ENCODE peak calls at places on chromosomes 16 and 17, in six cellular contexts. G is IMR-90, C is H9, R is trophoblast cell, J is mesenchymal stem cell, S is H1. N is an unnamed sample.
A peak's percentile ranks its signal among the peaks of the same experiment; 100 is the strongest.

GRCh38 chr17:30344283-30345088 is 10.6 kb upstream of the TMIGD1 start:
- DNase-seq in G (peak; percentile 59), C (no peak), R (no peak), J (peak; percentile 29), S (no peak), N (no peak)

GRCh38 chr16:57600952-57601580 is 27.4 kb upstream of the ADGRG1 start:
- DNase-seq in G (no peak), C (no peak), R (no peak), J (no peak), S (no peak), N (no peak)

GRCh38 chr17:70597774-70598173 is 428.4 kb downstream of the KCNJ2 start:
- DNase-seq in G (no peak), C (no peak), R (no peak), J (no peak), S (no peak), N (no peak)

GRCh38 chr17:66949501-66949900 is 15.0 kb upstream of the CACNG4 start:
- DNase-seq in G (peak; percentile 8), C (no peak), R (no peak), J (peak; percentile 15), S (no peak), N (no peak)

GRCh38 chr17:37570527-37571093 is 38.6 kb downstream of the SYNRG start:
- DNase-seq in G (peak; percentile 69), C (peak; percentile 87), R (peak; percentile 76), J (peak; percentile 59), S (peak; percentile 60), N (peak; percentile 17)

GRCh38 chr17:17032131-17032692 is 10.0 kb upstream of the MPRIP start:
- DNase-seq in G (peak; percentile 89), C (no peak), R (no peak), J (peak; percentile 94), S (no peak), N (no peak)

GRCh38 chr17:40607641-40608040 is 40.0 kb downstream of the SMARCE1 start:
- DNase-seq in G (no peak), C (no peak), R (no peak), J (no peak), S (no peak), N (no peak)

GRCh38 chr17:78140169-78141051 is 5.8 kb upstream of the C17orf99 start:
- DNase-seq in G (peak; percentile 21), C (peak; percentile 100), R (peak; percentile 88), J (peak; percentile 62), S (peak; percentile 98), N (peak; percentile 92)

GRCh38 chr17:51346218-51346982 is 86.1 kb downstream of the UTP18 start:
- DNase-seq in G (no peak), C (no peak), R (no peak), J (no peak), S (no peak), N (no peak)

GRCh38 chr16:27951752-27952151 is 111.8 kb downstream of the GSG1L start:
- DNase-seq in G (peak; percentile 43), C (no peak), R (peak; percentile 43), J (no peak), S (no peak), N (no peak)

GRCh38 chr16:2985893-2986355 is 5.7 kb upstream of the PKMYT1 start:
- DNase-seq in G (no peak), C (no peak), R (no peak), J (no peak), S (no peak), N (no peak)

GRCh38 chr17:46868689-46869187 is 17.4 kb downstream of the WNT9B start:
- DNase-seq in G (peak; percentile 11), C (no peak), R (no peak), J (no peak), S (no peak), N (no peak)

GRCh38 chr17:18156171-18156975 is 27.3 kb upstream of the ALKBH5 start:
- DNase-seq in G (no peak), C (no peak), R (no peak), J (no peak), S (no peak), N (no peak)

GRCh38 chr17:7652659-7653343 is 2.1 kb downstream of the ATP1B2 start:
- DNase-seq in G (no peak), C (no peak), R (no peak), J (no peak), S (no peak), N (no peak)

GRCh38 chr17:21029032-21029431 is 13.8 kb downstream of the USP22 start:
- DNase-seq in G (peak; percentile 84), C (no peak), R (peak; percentile 22), J (peak; percentile 90), S (no peak), N (no peak)

GRCh38 chr16:17275076-17275732 is 195.6 kb downstream of the XYLT1 start:
- DNase-seq in G (no peak), C (no peak), R (no peak), J (no peak), S (no peak), N (no peak)

GRCh38 chr16:59849716-59850115 is 1115.6 kb upstream of the GOT2 start:
- DNase-seq in G (no peak), C (peak; percentile 65), R (no peak), J (no peak), S (peak; percentile 38), N (no peak)

GRCh38 chr16:23357761-23358290 is 55.7 kb downstream of the SCNN1B start:
- DNase-seq in G (no peak), C (no peak), R (no peak), J (no peak), S (no peak), N (no peak)

GRCh38 chr17:43402567-43402966 is 3.8 kb downstream of the ARL4D start:
- DNase-seq in G (no peak), C (no peak), R (no peak), J (no peak), S (no peak), N (no peak)

GRCh38 chr16:24696699-24697098 is 32.8 kb upstream of the TNRC6A start:
- DNase-seq in G (no peak), C (no peak), R (no peak), J (no peak), S (no peak), N (no peak)

GRCh38 chr17:57767561-57767960 is 22.5 kb upstream of the CCDC182 start:
- DNase-seq in G (no peak), C (peak; percentile 76), R (no peak), J (no peak), S (no peak), N (no peak)

GRCh38 chr17:17994770-17995169 is 22.1 kb downstream of the DRC3 start:
- DNase-seq in G (no peak), C (no peak), R (peak; percentile 76), J (no peak), S (no peak), N (no peak)

GRCh38 chr17:42518755-42519545 is 17.1 kb upstream of the NAGLU start:
- DNase-seq in G (no peak), C (peak; percentile 22), R (no peak), J (no peak), S (no peak), N (no peak)

GRCh38 chr16:25194285-25194878 is 22.4 kb upstream of the AQP8 start:
- DNase-seq in G (no peak), C (no peak), R (no peak), J (no peak), S (no peak), N (no peak)

GRCh38 chr17:67576471-67576870 is 141.3 kb upstream of the NOL11 start:
- DNase-seq in G (no peak), C (no peak), R (no peak), J (no peak), S (no peak), N (no peak)

GRCh38 chr17:13600475-13601316 is 1.0 kb downstream of the HS3ST3A1 start:
- DNase-seq in G (peak; percentile 25), C (peak; percentile 57), R (no peak), J (peak; percentile 41), S (no peak), N (peak; percentile 43)

DNA sequence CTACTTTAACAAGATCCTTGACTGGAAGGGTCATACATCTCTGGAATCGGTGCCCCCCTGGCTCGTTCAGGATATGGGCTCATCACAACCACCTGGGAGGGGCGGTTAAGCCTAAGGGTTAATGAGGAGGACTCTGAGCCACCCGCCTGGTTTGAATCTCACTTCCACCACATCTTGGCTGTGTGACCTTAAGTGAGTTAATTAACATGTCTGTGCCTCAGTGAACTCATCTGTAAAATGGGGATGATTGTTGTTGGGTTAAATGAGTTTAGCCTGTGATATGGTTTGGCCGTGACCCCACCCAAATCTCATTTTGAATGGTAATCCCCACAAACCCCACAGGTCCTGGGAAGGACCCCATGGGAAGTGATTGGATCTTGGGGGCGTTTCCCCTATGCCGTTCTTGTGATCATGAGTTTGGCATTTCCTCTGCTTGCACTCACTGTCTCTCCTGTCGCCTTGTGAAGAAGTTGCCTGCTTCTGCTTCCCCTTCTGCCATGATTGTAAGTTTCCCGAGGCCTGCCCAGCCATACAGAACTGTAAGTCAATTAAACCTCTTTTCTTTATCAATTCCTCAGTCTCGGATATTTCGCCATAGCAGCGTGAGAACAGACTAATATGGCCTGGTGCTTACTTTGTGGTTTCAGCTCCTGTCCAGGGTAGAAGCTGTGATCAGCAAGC is 214.0 kb upstream of the CIBAR2 start:
- DNase-seq in G (peak; percentile 38), C (no peak), R (no peak), J (peak; percentile 88), S (no peak), N (no peak)
- H2BK5ac ChIP-seq in G (no peak overlapping the region), C (no peak overlapping the region), R (no peak overlapping the region), J (no peak overlapping the region), S (peak overlapping the region; percentile 26), N (no peak overlapping the region)

GRCh38 chr16:87841608-87842208 is 27.6 kb downstream of the SLC7A5 start:
- DNase-seq in G (no peak), C (no peak), R (no peak), J (no peak), S (no peak), N (no peak)
- H4K91ac ChIP-seq in G (no peak overlapping the region), C (no peak overlapping the region), R (no peak overlapping the region), J (no peak overlapping the region), S (no peak overlapping the region), N (no peak overlapping the region)

DNA sequence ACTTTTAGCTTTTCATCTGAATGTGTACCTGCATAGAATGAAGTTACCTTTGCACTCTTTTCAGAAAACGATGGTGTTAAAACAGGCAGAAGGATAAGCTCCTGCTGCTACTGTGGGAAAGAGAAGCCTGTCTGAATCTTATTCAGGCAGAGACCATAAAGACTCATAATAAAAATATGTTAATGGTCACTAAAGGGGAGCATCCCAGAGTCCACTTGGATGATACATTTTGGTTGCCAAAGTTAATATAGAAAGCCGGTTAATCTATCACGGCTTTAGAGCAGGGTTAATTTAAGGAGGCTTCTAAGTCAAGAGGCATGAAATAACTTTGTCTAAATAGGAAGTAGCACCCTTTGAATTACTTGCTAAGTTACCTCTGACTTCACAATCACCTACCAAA is 2.9 kb downstream of the MARCHF10 start:
- DNase-seq in G (peak; percentile 47), C (no peak), R (no peak), J (no peak), S (no peak), N (no peak)
- H3K4ac ChIP-seq in G (peak overlapping the region; percentile 23), C (no peak overlapping the region), R (no peak overlapping the region), J (no peak overlapping the region), S (no peak overlapping the region), N (no peak overlapping the region)

DNA sequence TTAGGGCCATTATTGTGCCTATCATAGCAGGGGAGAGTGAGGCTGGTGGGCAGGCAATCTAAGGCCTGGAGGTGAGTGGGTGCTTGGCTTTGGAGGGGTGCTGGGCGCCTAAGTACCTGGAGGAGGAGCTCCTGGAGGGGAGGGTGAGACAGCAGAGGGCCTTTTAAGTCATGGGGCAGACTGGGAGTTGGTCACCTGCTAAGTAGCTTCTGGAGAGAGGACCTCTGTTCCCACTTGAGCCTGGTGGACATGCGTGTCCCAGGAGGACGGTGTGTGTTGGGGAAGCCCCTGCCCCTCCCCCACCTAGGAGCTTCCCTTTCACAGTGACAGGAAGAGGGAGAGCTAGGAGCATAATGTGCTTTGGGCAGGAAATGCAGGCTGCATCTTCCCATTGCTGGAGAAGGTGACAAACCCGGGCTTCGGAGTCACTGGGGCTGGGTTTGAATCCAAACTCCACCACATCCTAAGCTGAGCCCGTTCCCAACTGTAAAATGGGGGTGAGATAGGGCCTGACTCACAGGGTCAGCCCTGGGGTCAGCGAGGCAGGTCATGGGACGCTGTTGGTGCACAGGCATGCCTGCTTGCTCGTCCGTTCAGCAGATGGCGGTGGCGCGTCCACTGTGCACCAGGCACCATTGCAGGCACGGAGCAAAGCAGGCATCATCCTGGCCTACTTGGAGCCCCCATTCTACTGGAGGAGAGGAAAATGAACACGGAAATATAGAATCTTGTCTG is 37.9 kb downstream of the CMIP start:
- DNase-seq in G (no peak), C (no peak), R (peak; percentile 51), J (no peak), S (no peak), N (no peak)
- H2BK5ac ChIP-seq in G (no peak overlapping the region), C (no peak overlapping the region), R (no peak overlapping the region), J (no peak overlapping the region), S (peak overlapping the region; percentile 90), N (no peak overlapping the region)